ENCODE peak calls at places on chromosomes 2 and 18, in ten cellular contexts. F is body of pancreas; J is CD8-positive, alpha-beta memory T cell; U is colonic mucosa; K is hepatocyte; I is A673; G is GM23338; W is tibial artery; C is HL-60; L is A549. N is an unnamed sample.
A peak's percentile ranks its signal among the peaks of the same experiment; 100 is the strongest.

GRCh38 chr2:215136669-215137328 is 1.6 kb downstream of the ABCA12 start:
- DNase-seq in F (no peak), K (no peak), C (no peak), J (no peak), U (no peak), I (peak; percentile 18), G (no peak), W (no peak), L (no peak), N (no peak)

GRCh38 chr2:176100547-176101140 is 1.0 kb downstream of the HOXD12 start:
- DNase-seq in C (no peak), K (no peak), U (peak; percentile 12), F (no peak), I (no peak), J (no peak), W (no peak), G (peak; percentile 53), L (no peak), N (no peak)

GRCh38 chr2:29376541-29376940 is 261.3 kb downstream of the CLIP4 start:
- DNase-seq in K (no peak), C (no peak), U (no peak), F (no peak), G (no peak), I (peak; percentile 68), W (no peak), J (no peak), L (no peak), N (no peak)

GRCh38 chr2:134553657-134554056 is 165.1 kb downstream of the TMEM163 start:
- DNase-seq in F (no peak), G (no peak), C (no peak), K (no peak), L (no peak), J (no peak), W (no peak), I (peak; percentile 8), U (no peak), N (no peak)

GRCh38 chr2:12331698-12332097 is 385.0 kb upstream of the TRIB2 start:
- DNase-seq in G (no peak), W (no peak), U (no peak), L (no peak), C (no peak), J (no peak), K (no peak), F (no peak), I (no peak), N (no peak)

GRCh38 chr2:196263181-196263747 is 91.9 kb upstream of the STK17B start:
- DNase-seq in L (no peak), C (no peak), W (peak; percentile 49), U (no peak), K (no peak), G (no peak), J (peak; percentile 8), F (peak; percentile 44), I (peak; percentile 13), N (no peak)

GRCh38 chr2:119463136-119463535 is 31.5 kb downstream of the TMEM37 start:
- DNase-seq in I (no peak), L (no peak), W (no peak), C (no peak), G (no peak), K (no peak), F (no peak), U (no peak), J (no peak), N (no peak)

GRCh38 chr18:61817086-61817485 is 75.7 kb downstream of the RNF152 start:
- DNase-seq in J (no peak), W (no peak), L (no peak), I (no peak), F (no peak), K (no peak), U (no peak), C (no peak), G (no peak), N (no peak)

GRCh38 chr2:30776831-30777652 is 30.2 kb downstream of the CAPN13 start:
- DNase-seq in C (no peak), U (peak; percentile 47), L (no peak), W (no peak), I (no peak), G (no peak), F (no peak), J (no peak), K (peak; percentile 62), N (no peak)

GRCh38 chr2:112627060-112628040 is 18.4 kb upstream of the SLC20A1 start:
- DNase-seq in K (peak; percentile 77), G (no peak), C (peak; percentile 71), I (peak; percentile 53), L (peak; percentile 52), U (no peak), F (peak; percentile 62), W (peak; percentile 86), J (no peak), N (peak; percentile 78)

GRCh38 chr18:11498821-11499220 is 110.6 kb upstream of the SLC35G4 start:
- DNase-seq in W (no peak), U (no peak), L (no peak), K (no peak), C (no peak), I (no peak), G (no peak), J (no peak), F (no peak), N (no peak)

GRCh38 chr2:104856086-104856972 is 2.4 kb downstream of the POU3F3 start:
- DNase-seq in F (no peak), K (no peak), I (no peak), J (no peak), G (peak; percentile 68), U (no peak), C (no peak), L (no peak), W (no peak), N (no peak)

GRCh38 chr18:12398625-12399024 is 9.1 kb upstream of the PRELID3A start:
- DNase-seq in W (no peak), C (no peak), K (no peak), L (no peak), U (no peak), I (no peak), G (no peak), F (no peak), J (no peak), N (no peak)

GRCh38 chr2:120625865-120626560 is 109.7 kb upstream of the GLI2 start:
- DNase-seq in I (no peak), J (no peak), G (no peak), U (no peak), C (no peak), K (peak; percentile 50), L (no peak), W (no peak), F (peak; percentile 87), N (no peak)

GRCh38 chr2:66111706-66112105 is 323.2 kb upstream of the MEIS1 start:
- DNase-seq in U (no peak), F (no peak), C (no peak), K (no peak), W (no peak), L (no peak), J (no peak), G (no peak), I (no peak), N (no peak)

GRCh38 chr18:46338761-46339160 is 234.6 kb downstream of the HAUS1 start:
- DNase-seq in F (no peak), C (no peak), K (no peak), G (no peak), I (no peak), U (no peak), L (no peak), J (no peak), W (no peak), N (no peak)

GRCh38 chr2:47520825-47521665 is 118.1 kb downstream of the MSH2 start:
- DNase-seq in K (no peak), L (peak; percentile 69), W (no peak), J (peak; percentile 37), C (peak; percentile 83), G (peak; percentile 84), I (peak; percentile 60), F (peak; percentile 61), U (peak; percentile 59), N (peak; percentile 33)

GRCh38 chr2:225041871-225042799 is at the start of gene DOCK10:
- DNase-seq in C (peak; percentile 60), I (peak; percentile 24), L (peak; percentile 21), W (no peak), F (peak; percentile 9), J (peak; percentile 23), U (peak; percentile 56), G (peak; percentile 42), K (peak; percentile 24), N (peak; percentile 20)
- H3K27ac ChIP-seq in C (peak within 1 kb of the TSS; percentile 46), I (no peak within 1 kb of the TSS), L (peak within 1 kb of the TSS; percentile 98), W (no peak within 1 kb of the TSS), F (peak within 1 kb of the TSS; percentile 27), J (peak within 1 kb of the TSS; percentile 78), U (peak within 1 kb of the TSS; percentile 60), G (no peak within 1 kb of the TSS), K (no peak within 1 kb of the TSS), N (no peak within 1 kb of the TSS)

DNA sequence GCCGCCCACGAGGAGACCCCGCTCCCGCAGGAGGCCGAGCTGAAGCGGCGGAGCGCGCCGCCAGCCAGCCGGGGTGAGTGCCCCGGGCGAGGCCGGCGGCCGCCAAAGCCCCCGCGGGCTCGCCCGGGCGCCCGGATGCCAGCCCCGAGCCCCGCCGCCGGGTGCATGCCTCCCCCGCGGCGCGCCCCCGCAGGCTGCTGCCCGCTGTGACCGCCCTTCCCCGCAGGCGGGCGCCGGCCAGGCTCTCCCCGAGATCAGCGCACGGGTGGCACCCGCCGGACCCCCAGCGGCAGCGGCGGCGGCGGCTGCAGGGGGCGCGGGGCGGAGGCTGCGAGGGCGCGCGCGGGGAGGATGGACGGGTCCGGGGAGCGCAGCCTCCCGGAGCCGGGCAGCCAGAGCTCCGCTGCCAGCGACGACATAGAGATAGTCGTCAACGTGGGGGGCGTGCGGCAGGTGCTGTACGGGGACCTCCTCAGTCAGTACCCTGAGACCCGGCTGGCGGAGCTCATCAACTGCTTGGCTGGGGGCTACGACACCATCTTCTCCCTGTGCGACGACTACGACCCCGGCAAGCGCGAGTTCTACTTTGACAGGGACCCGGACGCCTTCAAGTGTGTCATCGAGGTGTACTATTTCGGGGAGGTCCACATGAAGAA is 470 bp downstream of the KCNF1 start:
- DNase-seq in I (no peak), C (no peak), K (peak; percentile 26), U (no peak), G (peak; percentile 37), L (no peak), J (no peak), F (no peak), W (no peak), N (no peak)
- H3K4me3 ChIP-seq in I (peak overlapping the region; percentile 52), C (no peak overlapping the region), K (peak overlapping the region; percentile 48), U (peak overlapping the region; percentile 25), G (peak overlapping the region; percentile 71), L (peak overlapping the region; percentile 57), J (no peak overlapping the region), F (no peak overlapping the region), W (no peak overlapping the region), N (peak overlapping the region; percentile 40)

GRCh38 chr2:231362785-231363184 is 32.7 kb upstream of the B3GNT7 start:
- DNase-seq in C (no peak), J (no peak), W (no peak), U (no peak), I (no peak), G (no peak), K (no peak), F (no peak), L (no peak), N (no peak)
- H3K27ac ChIP-seq in C (peak overlapping the region; percentile 94), J (no peak overlapping the region), W (no peak overlapping the region), U (no peak overlapping the region), I (no peak overlapping the region), G (peak overlapping the region; percentile 32), K (no peak overlapping the region), F (peak overlapping the region; percentile 52), L (peak overlapping the region; percentile 68), N (no peak overlapping the region)

DNA sequence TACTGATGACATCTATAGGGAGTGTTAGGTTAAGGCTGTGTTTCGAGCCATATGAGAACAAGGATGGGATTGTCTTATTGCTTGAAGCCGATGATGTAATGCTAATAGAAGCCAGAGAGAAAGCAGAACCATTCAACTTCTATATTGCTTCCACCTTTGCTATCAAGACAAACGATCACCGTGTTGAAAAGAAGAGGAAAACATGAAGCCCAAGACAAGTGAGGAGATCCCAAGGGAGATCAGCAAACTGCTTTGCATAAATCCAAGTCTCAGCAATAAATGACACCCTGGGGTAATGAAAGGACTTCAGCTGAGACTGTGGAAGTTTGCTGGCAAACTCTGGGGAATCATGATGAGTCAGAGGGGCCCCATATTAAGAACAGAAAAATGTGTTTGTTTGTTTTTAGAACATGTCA is 206.2 kb downstream of the NCKAP5 start:
- DNase-seq in W (no peak), L (peak; percentile 1), K (peak; percentile 11), I (peak; percentile 98), J (no peak), G (no peak), U (no peak), F (no peak), C (no peak), N (no peak)
- H3K4me3 ChIP-seq in W (no peak overlapping the region), L (no peak overlapping the region), K (no peak overlapping the region), I (no peak overlapping the region), J (no peak overlapping the region), G (no peak overlapping the region), U (no peak overlapping the region), F (no peak overlapping the region), C (no peak overlapping the region), N (no peak overlapping the region)